ENCODE peak calls at places on chromosomes 5 and 9, in seven cellular contexts. E, H, Z, K, M, F and X are unnamed samples.

GRCh38 chr9:9747787-9748186 is 865.0 kb downstream of the PTPRD start:
- DNase-seq in E (no peak), H (no peak), Z (no peak), K (no peak), M (no peak), F (no peak), X (no peak)

GRCh38 chr5:10786835-10787234 is 25.8 kb upstream of the DAP start:
- DNase-seq in E (no peak), H (no peak), Z (no peak), K (no peak), M (no peak), F (no peak), X (no peak)

GRCh38 chr5:114185274-114185673 is 176.6 kb upstream of the KCNN2 start:
- DNase-seq in E (no peak), H (no peak), Z (no peak), K (peak; percentile 61), M (no peak), F (no peak), X (no peak)

GRCh38 chr9:107276966-107277710 is 5.9 kb upstream of the RAD23B start:
- DNase-seq in E (no peak), H (no peak), Z (no peak), K (no peak), M (no peak), F (no peak), X (no peak)

GRCh38 chr5:13572188-13572587 is 372.3 kb downstream of the DNAH5 start:
- DNase-seq in E (no peak), H (no peak), Z (no peak), K (no peak), M (no peak), F (no peak), X (no peak)

GRCh38 chr5:174520420-174521396 is 203.7 kb upstream of the MSX2 start:
- DNase-seq in E (no peak), H (no peak), Z (no peak), K (no peak), M (no peak), F (no peak), X (no peak)

GRCh38 chr5:168683247-168683926 is 104.2 kb upstream of the PANK3 start:
- DNase-seq in E (peak; percentile 11), H (no peak), Z (no peak), K (no peak), M (no peak), F (no peak), X (no peak)

GRCh38 chr5:89313044-89313443 is 430.1 kb upstream of the MEF2C start:
- DNase-seq in E (no peak), H (no peak), Z (no peak), K (no peak), M (no peak), F (no peak), X (no peak)

GRCh38 chr5:179820483-179821297 is at the start of gene SQSTM1:
- DNase-seq in E (peak; percentile 79), H (peak; percentile 86), Z (peak; percentile 91), K (peak; percentile 91), M (peak; percentile 78), F (peak; percentile 75), X (peak; percentile 74)

GRCh38 chr9:1273859-1274258 is 223.7 kb downstream of the DMRT2 start:
- DNase-seq in E (no peak), H (no peak), Z (no peak), K (no peak), M (no peak), F (no peak), X (no peak)

GRCh38 chr9:38198140-38198539 is 129.1 kb upstream of the SHB start:
- DNase-seq in E (no peak), H (no peak), Z (no peak), K (no peak), M (no peak), F (no peak), X (no peak)

GRCh38 chr5:56354836-56355235 is 121.7 kb upstream of the ANKRD55 start:
- DNase-seq in E (no peak), H (no peak), Z (no peak), K (no peak), M (no peak), F (no peak), X (no peak)

GRCh38 chr9:89885156-89885555 is 280.3 kb downstream of the GADD45G start:
- DNase-seq in E (no peak), H (no peak), Z (peak; percentile 30), K (no peak), M (no peak), F (peak; percentile 7), X (no peak)

GRCh38 chr5:132315529-132316067 is 21.4 kb downstream of the SLC22A4 start:
- DNase-seq in E (no peak), H (no peak), Z (no peak), K (no peak), M (no peak), F (no peak), X (no peak)

GRCh38 chr5:93623153-93623552 is 40.1 kb downstream of the NR2F1 start:
- DNase-seq in E (no peak), H (no peak), Z (no peak), K (no peak), M (no peak), F (no peak), X (no peak)

GRCh38 chr5:93622240-93622885 is 39.3 kb downstream of the NR2F1 start:
- DNase-seq in E (peak; percentile 39), H (no peak), Z (no peak), K (no peak), M (no peak), F (no peak), X (no peak)

GRCh38 chr5:93621340-93621872 is 38.4 kb downstream of the NR2F1 start:
- DNase-seq in E (peak; percentile 37), H (no peak), Z (peak; percentile 89), K (peak; percentile 77), M (peak; percentile 40), F (no peak), X (peak; percentile 53)

DNA sequence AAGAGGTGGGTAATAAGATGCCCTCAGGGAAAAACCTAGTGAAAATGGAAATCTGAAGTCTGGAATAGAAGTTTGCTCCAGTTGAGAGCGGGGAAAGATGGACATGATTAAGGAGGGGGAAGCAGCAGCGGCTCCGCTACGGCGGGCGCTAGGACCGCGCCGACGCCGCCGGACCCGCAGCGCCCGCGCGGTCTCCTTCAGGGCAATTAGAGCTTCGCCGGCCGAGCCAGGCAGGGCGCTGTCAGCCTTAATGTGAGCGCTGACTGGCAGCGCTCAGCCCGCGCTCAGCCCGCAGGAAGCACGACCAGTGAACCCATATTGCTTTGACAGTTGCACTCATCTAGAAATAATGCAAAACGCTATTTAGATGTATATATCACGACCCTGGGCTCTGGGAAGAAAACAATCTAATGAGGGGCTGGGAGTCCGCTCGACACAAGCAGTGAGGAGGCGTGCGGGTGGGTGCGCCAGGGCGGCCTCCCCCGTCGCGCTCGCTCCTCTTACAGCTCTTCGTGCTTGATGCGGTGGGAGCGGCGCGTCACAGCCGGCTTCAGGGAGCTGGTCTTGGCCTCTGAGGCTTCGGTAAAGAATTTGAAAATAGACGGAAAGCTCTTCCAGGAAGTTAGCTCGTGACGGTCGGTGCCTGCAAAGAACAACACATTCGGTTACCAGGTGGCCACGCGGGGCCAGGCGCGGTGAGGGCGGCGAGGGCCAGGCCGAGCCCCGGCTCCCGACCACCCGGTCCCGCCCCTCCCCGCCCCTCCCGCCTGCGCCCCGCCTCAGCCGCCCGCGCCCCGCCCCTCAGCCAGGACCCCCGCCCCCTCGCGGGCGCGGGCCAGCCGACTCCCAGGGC is 37.7 kb downstream of the NR2F1 start:
- DNase-seq in E (peak; percentile 82), H (peak; percentile 55), Z (peak; percentile 72), K (peak; percentile 68), M (no peak), F (peak; percentile 45), X (peak; percentile 41)
- TF ChIP-seq POLR2A in E (no peak), H (no peak), Z (no peak), K (no peak), M (no peak), F (no peak), X (no peak)

GRCh38 chr5:151684690-151685361 is 1.9 kb downstream of the SPARC start:
- DNase-seq in E (peak; percentile 24), H (no peak), Z (peak; percentile 87), K (peak; percentile 62), M (peak; percentile 51), F (no peak), X (no peak)
- TF ChIP-seq POLR2A in E (no peak), H (no peak), Z (no peak), K (peak; percentile 43), M (peak; percentile 36), F (no peak), X (no peak)

DNA sequence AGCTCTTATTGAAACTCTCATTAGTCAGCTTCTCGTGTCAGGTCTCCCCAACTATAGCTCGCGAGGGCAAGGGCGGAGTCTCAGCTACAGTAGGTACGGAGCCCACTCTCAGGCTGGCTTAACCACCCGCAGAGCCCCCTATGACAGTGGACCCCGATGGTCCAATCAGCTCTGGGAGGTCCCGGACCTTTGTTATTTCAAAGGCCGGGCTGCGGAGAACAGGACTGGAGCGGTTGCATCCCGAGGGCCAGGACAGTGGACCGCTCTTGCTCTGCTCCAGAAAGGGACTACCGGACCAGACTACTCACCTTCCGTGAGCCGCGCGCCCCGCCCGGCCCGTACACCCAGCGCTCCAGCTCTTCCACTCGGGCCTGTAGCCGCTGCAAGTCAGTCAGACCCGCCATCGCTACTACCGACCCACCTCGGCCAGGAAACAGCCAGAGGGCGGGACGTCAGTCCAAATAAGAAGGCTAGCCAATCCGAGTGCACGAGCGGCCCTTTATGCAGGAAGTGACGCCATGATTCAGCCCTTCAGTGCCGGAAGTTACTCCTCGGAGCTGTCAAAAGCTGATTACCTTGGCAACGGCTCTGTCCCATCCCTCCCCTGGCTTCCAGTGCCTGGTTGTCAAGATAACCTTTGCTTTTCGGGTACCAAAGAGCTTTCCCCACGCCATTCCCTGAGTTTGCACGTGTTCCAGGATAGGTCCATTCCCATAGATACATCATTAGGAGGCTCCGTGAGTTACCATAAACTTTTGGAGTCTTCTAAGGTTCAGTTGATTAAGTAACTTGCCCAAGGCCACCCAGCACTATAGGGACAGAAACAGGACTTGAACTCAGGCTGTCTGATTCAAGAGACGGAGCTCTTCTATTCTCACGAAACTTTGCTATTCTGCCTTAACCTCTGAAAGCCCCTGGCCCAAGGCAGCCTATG is at the start of gene DCTN3:
- DNase-seq in E (peak; percentile 98), H (peak; percentile 97), Z (peak; percentile 98), K (peak; percentile 94), M (peak; percentile 93), F (peak; percentile 96), X (peak; percentile 92)
- TF ChIP-seq POLR2A in E (peak; percentile 83), H (peak; percentile 71), Z (peak; percentile 21), K (peak; percentile 38), M (no peak), F (peak; percentile 28), X (no peak)

DNA sequence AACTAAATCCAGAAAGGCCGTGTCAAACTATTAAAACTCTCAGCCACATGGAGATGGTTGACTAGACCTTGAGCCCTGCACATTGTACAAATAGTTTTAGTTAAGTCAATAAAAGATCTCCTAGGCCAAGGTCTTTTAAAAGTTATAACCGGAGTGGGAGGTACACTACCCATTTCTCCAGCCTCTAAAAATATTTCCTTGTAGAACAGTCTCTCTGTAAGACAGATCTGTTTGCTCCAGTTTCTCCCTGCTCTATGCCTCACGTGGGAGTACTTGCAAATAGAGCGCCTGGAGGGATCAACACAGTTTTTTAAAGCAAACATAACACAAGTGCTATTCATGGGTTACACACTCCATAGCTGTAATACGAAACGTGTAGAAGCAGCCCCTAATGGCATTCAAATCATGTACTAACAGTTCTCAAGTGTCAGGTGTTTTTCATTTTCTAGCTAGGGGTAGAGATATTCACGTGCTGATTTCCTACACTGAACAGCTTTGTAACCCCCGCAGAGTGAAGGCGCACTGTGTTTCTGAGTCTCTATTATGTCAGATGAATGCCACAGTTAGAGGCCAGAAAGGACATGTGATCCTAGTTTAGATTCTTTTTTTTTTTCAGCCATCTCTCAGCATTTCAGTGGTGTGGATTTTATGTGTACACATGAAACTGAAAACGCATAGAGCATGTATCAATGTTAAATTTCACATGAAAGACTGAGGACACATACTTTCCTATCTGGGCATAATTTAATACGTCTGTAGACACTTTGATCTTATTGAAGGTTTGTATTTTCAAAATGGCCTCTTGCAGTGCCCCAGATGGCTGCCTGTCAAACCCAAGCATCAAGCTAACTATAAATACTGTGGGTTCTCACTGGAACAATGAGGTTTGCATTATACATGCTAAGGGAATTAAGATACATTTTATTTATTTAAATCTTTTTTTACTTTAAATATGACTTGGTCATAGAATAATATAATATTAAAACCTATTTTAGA is 703.2 kb upstream of the GRAMD2B start:
- DNase-seq in E (no peak), H (no peak), Z (no peak), K (no peak), M (no peak), F (no peak), X (peak; percentile 26)
- TF ChIP-seq POLR2A in E (no peak), H (no peak), Z (no peak), K (no peak), M (no peak), F (no peak), X (no peak)